ENCODE peak calls at places on chromosomes 13 and 19, in six cellular contexts. One of them, this sample, is unnamed.

GRCh38 chr13:77492982-77493381 is 42.5 kb upstream of the SCEL start:
- DNase-seq in esophagus squamous epithelium: no peak
- DNase-seq in right lobe of liver: no peak
- DNase-seq in left lung: no peak
- DNase-seq in GM06990: no peak
- DNase-seq in Caco-2: peak; percentile 41
- DNase-seq in this sample: peak; percentile 50

GRCh38 chr13:100859861-100860260 is 185.3 kb upstream of the TMTC4 start:
- DNase-seq in left lung: no peak
- DNase-seq in Caco-2: no peak
- DNase-seq in right lobe of liver: no peak
- DNase-seq in GM06990: no peak
- DNase-seq in esophagus squamous epithelium: no peak
- DNase-seq in this sample: no peak

GRCh38 chr19:56838930-56839664 is 1.4 kb downstream of the PEG3 start:
- DNase-seq in esophagus squamous epithelium: peak; percentile 56
- DNase-seq in left lung: peak; percentile 96
- DNase-seq in right lobe of liver: peak; percentile 94
- DNase-seq in GM06990: no peak
- DNase-seq in Caco-2: no peak
- DNase-seq in this sample: peak; percentile 41

GRCh38 chr13:108475181-108475580 is 154.2 kb upstream of the MYO16 start:
- DNase-seq in right lobe of liver: no peak
- DNase-seq in left lung: no peak
- DNase-seq in Caco-2: no peak
- DNase-seq in GM06990: no peak
- DNase-seq in esophagus squamous epithelium: no peak
- DNase-seq in this sample: no peak

GRCh38 chr19:29639086-29639485 is 26.2 kb upstream of the PLEKHF1 start:
- DNase-seq in left lung: peak; percentile 7
- DNase-seq in GM06990: no peak
- DNase-seq in Caco-2: no peak
- DNase-seq in esophagus squamous epithelium: no peak
- DNase-seq in right lobe of liver: no peak
- DNase-seq in this sample: no peak

GRCh38 chr13:41512441-41512840 is 55.1 kb downstream of the RGCC start:
- DNase-seq in GM06990: no peak
- DNase-seq in right lobe of liver: no peak
- DNase-seq in esophagus squamous epithelium: no peak
- DNase-seq in Caco-2: no peak
- DNase-seq in left lung: no peak
- DNase-seq in this sample: no peak

GRCh38 chr13:26529441-26529840 is 28.0 kb upstream of the WASF3 start:
- DNase-seq in GM06990: no peak
- DNase-seq in left lung: no peak
- DNase-seq in right lobe of liver: no peak
- DNase-seq in Caco-2: peak; percentile 72
- DNase-seq in esophagus squamous epithelium: no peak
- DNase-seq in this sample: peak; percentile 46

GRCh38 chr13:34006011-34006410 is 188.1 kb downstream of the RFC3 start:
- DNase-seq in left lung: no peak
- DNase-seq in Caco-2: no peak
- DNase-seq in GM06990: no peak
- DNase-seq in right lobe of liver: no peak
- DNase-seq in esophagus squamous epithelium: no peak
- DNase-seq in this sample: no peak

GRCh38 chr13:111210082-111210481 is 95.0 kb downstream of the ARHGEF7 start:
- DNase-seq in Caco-2: no peak
- DNase-seq in right lobe of liver: no peak
- DNase-seq in GM06990: no peak
- DNase-seq in left lung: no peak
- DNase-seq in esophagus squamous epithelium: no peak
- DNase-seq in this sample: no peak

GRCh38 chr13:41942462-41943094 is 18.3 kb downstream of the VWA8 start:
- DNase-seq in Caco-2: peak; percentile 50
- DNase-seq in GM06990: no peak
- DNase-seq in right lobe of liver: no peak
- DNase-seq in left lung: no peak
- DNase-seq in esophagus squamous epithelium: no peak
- DNase-seq in this sample: peak; percentile 39

GRCh38 chr13:40064723-40065122 is 409.3 kb downstream of the COG6 start:
- DNase-seq in left lung: no peak
- DNase-seq in Caco-2: no peak
- DNase-seq in esophagus squamous epithelium: no peak
- DNase-seq in GM06990: no peak
- DNase-seq in right lobe of liver: no peak
- DNase-seq in this sample: peak; percentile 82

GRCh38 chr19:50486823-50487515 is 10.3 kb upstream of the GARIN5A start:
- DNase-seq in right lobe of liver: no peak
- DNase-seq in GM06990: no peak
- DNase-seq in left lung: no peak
- DNase-seq in esophagus squamous epithelium: no peak
- DNase-seq in Caco-2: peak; percentile 71
- DNase-seq in this sample: peak; percentile 5

GRCh38 chr19:6048808-6049405 is 61.4 kb downstream of the RFX2 start:
- DNase-seq in right lobe of liver: peak; percentile 73
- DNase-seq in esophagus squamous epithelium: no peak
- DNase-seq in Caco-2: peak; percentile 80
- DNase-seq in left lung: peak; percentile 76
- DNase-seq in GM06990: peak; percentile 26
- DNase-seq in this sample: peak; percentile 52

DNA sequence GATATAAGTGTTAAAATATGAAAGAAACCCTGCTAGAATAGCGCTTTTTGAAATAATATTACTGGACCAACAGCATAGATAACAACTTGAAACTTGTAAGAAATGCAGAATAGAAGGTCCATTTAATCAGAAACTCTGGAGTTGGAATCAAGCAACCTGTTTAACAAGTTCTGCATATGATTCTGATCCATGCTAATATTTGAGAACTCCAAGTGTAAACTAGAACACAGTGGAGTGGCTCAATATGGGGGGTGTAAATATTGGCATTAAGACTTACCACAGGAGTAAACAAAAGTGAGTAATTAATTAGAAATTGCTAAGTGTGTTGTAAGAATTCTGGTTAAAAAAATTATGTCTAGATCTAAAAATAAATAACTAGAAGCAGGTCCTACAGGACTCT is 151.2 kb downstream of the SLITRK1 start:
- DNase-seq in right lobe of liver: no peak
- DNase-seq in Caco-2: no peak
- DNase-seq in esophagus squamous epithelium: no peak
- DNase-seq in left lung: no peak
- DNase-seq in GM06990: no peak
- DNase-seq in this sample: peak; percentile 26
- TF ChIP-seq CTCF in right lobe of liver: no peak
- TF ChIP-seq CTCF in Caco-2: no peak
- TF ChIP-seq CTCF in esophagus squamous epithelium: no peak
- TF ChIP-seq CTCF in left lung: no peak
- TF ChIP-seq CTCF in GM06990: no peak
- TF ChIP-seq CTCF in this sample: no peak

DNA sequence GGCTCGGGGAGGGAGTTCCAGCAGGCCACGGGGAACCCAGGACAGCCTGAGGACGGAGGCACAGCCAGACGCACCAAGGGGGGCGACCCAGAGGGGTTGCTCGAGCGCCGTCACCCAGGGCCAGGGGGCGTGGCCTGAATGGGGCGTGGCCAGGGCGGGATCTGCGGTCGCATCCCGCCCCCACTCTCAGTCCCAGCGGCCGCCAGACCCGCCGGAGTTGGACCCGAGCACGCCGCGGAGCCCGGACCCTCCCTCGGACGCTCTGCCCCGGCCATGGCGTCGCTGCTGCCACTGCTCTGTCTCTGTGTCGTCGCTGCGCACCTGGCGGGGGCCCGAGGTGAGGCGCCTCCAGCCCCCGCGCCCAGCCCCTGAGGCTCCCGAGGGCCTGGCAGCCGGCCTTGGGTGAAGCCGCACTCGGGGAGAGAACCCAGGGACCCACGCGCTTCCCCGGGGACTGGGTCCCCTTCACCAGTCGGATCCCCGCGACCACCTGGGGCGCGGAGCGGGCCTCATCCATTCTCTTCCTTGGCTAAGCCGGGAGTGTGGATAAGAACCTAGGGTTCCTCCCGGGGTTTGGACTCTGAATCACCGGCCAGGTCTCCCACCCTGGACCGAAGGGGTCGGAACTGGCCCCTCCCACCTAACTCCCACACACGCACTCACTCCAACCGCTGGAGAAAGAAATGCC is at the start of gene CILP2:
- DNase-seq in esophagus squamous epithelium: no peak
- DNase-seq in left lung: no peak
- DNase-seq in GM06990: no peak
- DNase-seq in Caco-2: peak; percentile 75
- DNase-seq in right lobe of liver: no peak
- DNase-seq in this sample: no peak
- H3K27me3 ChIP-seq in esophagus squamous epithelium: peaks cover 32% of the 10 kb centered on the region
- H3K27me3 ChIP-seq in left lung: peaks cover 33% of the 10 kb centered on the region
- H3K27me3 ChIP-seq in GM06990: no peaks in the 10 kb centered on the region
- H3K27me3 ChIP-seq in Caco-2: no peaks in the 10 kb centered on the region
- H3K27me3 ChIP-seq in right lobe of liver: no peaks in the 10 kb centered on the region
- H3K27me3 ChIP-seq in this sample: peaks cover 18% of the 10 kb centered on the region

GRCh38 chr13:87999141-87999765 is 328.1 kb downstream of the SLITRK5 start:
- DNase-seq in Caco-2: no peak
- DNase-seq in right lobe of liver: no peak
- DNase-seq in esophagus squamous epithelium: no peak
- DNase-seq in left lung: no peak
- DNase-seq in GM06990: no peak
- DNase-seq in this sample: peak; percentile 26

GRCh38 chr13:87999791-88000190 is 328.6 kb downstream of the SLITRK5 start:
- DNase-seq in right lobe of liver: no peak
- DNase-seq in Caco-2: no peak
- DNase-seq in left lung: no peak
- DNase-seq in GM06990: no peak
- DNase-seq in esophagus squamous epithelium: no peak
- DNase-seq in this sample: peak; percentile 1

GRCh38 chr13:87998081-87998480 is 326.9 kb downstream of the SLITRK5 start:
- DNase-seq in right lobe of liver: no peak
- DNase-seq in GM06990: no peak
- DNase-seq in esophagus squamous epithelium: no peak
- DNase-seq in Caco-2: no peak
- DNase-seq in left lung: no peak
- DNase-seq in this sample: no peak

GRCh38 chr13:88000787-88001186 is 329.6 kb downstream of the SLITRK5 start:
- DNase-seq in left lung: no peak
- DNase-seq in right lobe of liver: no peak
- DNase-seq in Caco-2: no peak
- DNase-seq in GM06990: no peak
- DNase-seq in esophagus squamous epithelium: no peak
- DNase-seq in this sample: no peak

DNA sequence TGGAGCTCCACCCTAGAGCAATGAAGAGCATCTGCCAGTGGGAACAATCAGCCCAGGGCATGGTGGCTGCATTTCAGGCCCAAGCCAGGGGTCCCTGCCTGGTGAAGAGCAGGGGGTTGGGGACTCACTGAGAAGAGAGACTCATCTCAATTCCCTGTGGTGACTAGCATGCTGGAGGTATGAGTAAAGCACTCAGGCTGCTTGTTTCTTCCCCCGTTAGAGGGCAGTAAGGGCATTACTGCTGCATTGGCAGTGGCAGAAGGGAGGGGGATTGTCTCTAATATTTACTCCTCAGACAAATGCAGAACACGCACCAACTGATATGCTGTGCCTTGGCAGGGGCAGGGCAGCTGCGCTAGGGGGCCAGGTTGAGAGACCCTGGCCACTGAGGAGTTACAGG is 329.1 kb downstream of the SLITRK5 start:
- DNase-seq in GM06990: no peak
- DNase-seq in esophagus squamous epithelium: no peak
- DNase-seq in left lung: no peak
- DNase-seq in right lobe of liver: no peak
- DNase-seq in Caco-2: no peak
- DNase-seq in this sample: no peak
- TF ChIP-seq CTCF in GM06990: no peak
- TF ChIP-seq CTCF in esophagus squamous epithelium: no peak
- TF ChIP-seq CTCF in left lung: no peak
- TF ChIP-seq CTCF in right lobe of liver: no peak
- TF ChIP-seq CTCF in Caco-2: no peak
- TF ChIP-seq CTCF in this sample: no peak

DNA sequence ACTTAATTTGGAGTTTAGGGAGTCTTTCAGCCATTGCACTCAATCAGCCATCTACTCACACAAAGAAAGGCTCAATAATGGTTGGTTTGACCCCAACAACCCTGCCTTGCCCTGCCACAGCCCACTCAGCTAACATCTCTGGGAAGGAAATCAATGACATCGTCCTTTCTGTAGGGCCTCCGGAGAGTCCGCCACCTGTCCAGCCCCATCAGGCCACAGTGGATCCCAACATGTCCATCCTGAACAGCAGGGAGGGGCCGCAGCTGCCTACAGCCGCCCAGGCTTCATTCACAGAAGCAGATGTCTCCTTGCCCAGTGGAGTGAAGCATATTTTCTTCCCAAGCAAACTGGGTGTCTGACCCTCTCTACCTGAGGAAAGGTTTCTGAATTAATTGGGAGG is 4.2 kb upstream of the CDX2 start:
- DNase-seq in left lung: no peak
- DNase-seq in Caco-2: no peak
- DNase-seq in right lobe of liver: no peak
- DNase-seq in GM06990: no peak
- DNase-seq in esophagus squamous epithelium: no peak
- DNase-seq in this sample: no peak
- H3K27me3 ChIP-seq in left lung: peaks cover 96% of the 10 kb centered on the region
- H3K27me3 ChIP-seq in Caco-2: no peaks in the 10 kb centered on the region
- H3K27me3 ChIP-seq in right lobe of liver: peaks cover 13% of the 10 kb centered on the region
- H3K27me3 ChIP-seq in GM06990: peaks cover 5% of the 10 kb centered on the region
- H3K27me3 ChIP-seq in esophagus squamous epithelium: peaks cover 52% of the 10 kb centered on the region
- H3K27me3 ChIP-seq in this sample: peaks cover 69% of the 10 kb centered on the region

GRCh38 chr19:46824887-46825730 is 25.5 kb downstream of the AP2S1 start:
- DNase-seq in right lobe of liver: no peak
- DNase-seq in GM06990: peak; percentile 39
- DNase-seq in left lung: peak; percentile 65
- DNase-seq in esophagus squamous epithelium: no peak
- DNase-seq in Caco-2: no peak
- DNase-seq in this sample: no peak
- TF ChIP-seq CTCF in right lobe of liver: no peak
- TF ChIP-seq CTCF in GM06990: peak; percentile 35
- TF ChIP-seq CTCF in left lung: no peak
- TF ChIP-seq CTCF in esophagus squamous epithelium: no peak
- TF ChIP-seq CTCF in Caco-2: no peak
- TF ChIP-seq CTCF in this sample: no peak

GRCh38 chr19:47422417-47423163 is 3.3 kb upstream of the MEIS3 start:
- DNase-seq in right lobe of liver: no peak
- DNase-seq in left lung: no peak
- DNase-seq in esophagus squamous epithelium: no peak
- DNase-seq in GM06990: no peak
- DNase-seq in Caco-2: no peak
- DNase-seq in this sample: no peak
- H3K27me3 ChIP-seq in right lobe of liver: no peaks in the 10 kb centered on the region
- H3K27me3 ChIP-seq in left lung: peaks cover 49% of the 10 kb centered on the region
- H3K27me3 ChIP-seq in esophagus squamous epithelium: peaks cover 37% of the 10 kb centered on the region
- H3K27me3 ChIP-seq in GM06990: peaks cover 7% of the 10 kb centered on the region
- H3K27me3 ChIP-seq in Caco-2: peaks cover 8% of the 10 kb centered on the region
- H3K27me3 ChIP-seq in this sample: peaks cover 44% of the 10 kb centered on the region

DNA sequence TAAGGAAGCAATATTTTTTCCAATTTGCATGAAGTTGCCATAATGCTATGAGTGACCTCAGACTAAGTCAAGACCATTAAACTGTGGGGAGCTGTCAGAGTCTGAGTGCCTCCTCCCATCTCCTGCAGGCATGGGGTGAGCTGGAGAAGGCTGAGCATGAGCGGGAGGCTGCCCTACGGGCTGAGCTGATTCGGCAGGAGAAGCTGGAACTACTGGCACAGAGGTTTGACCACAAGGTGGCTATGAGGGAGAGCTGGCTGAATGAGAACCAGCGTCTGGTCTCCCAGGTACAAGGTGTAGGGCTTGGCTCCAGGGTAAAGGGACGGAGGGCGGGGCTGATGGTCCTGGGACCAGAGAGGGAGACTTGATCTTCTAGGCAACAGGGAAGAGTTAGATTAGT is 35.8 kb downstream of the SPTBN4 start:
- DNase-seq in esophagus squamous epithelium: no peak
- DNase-seq in Caco-2: peak; percentile 63
- DNase-seq in left lung: no peak
- DNase-seq in GM06990: no peak
- DNase-seq in right lobe of liver: no peak
- DNase-seq in this sample: peak; percentile 21
- TF ChIP-seq CTCF in esophagus squamous epithelium: no peak
- TF ChIP-seq CTCF in Caco-2: peak; percentile 46
- TF ChIP-seq CTCF in left lung: no peak
- TF ChIP-seq CTCF in GM06990: no peak
- TF ChIP-seq CTCF in right lobe of liver: no peak
- TF ChIP-seq CTCF in this sample: peak; percentile 34